ENCODE peak calls at places on chromosomes 6 and 20, in six cellular contexts. C is heart left ventricle, Z is iPS-NIHi11, O is A549, D is PC-3, N is globus pallidus. U is an unnamed sample.

GRCh38 chr20:63896136-63896890 is 1.4 kb downstream of the DNAJC5 start:
- DNase-seq in D (peak), Z (peak), O (no peak), N (peak), C (peak), U (no peak)

GRCh38 chr6:162817196-162817595 is 89.4 kb downstream of the PACRG start:
- DNase-seq in D (no peak), Z (no peak), N (no peak), C (no peak), O (no peak), U (no peak)

GRCh38 chr6:39758905-39759605 is 33.1 kb upstream of the DAAM2 start:
- DNase-seq in N (no peak), D (no peak), C (no peak), Z (no peak), O (no peak), U (no peak)

GRCh38 chr6:98203170-98203806 is 631.1 kb upstream of the POU3F2 start:
- DNase-seq in N (no peak), O (no peak), Z (peak), C (no peak), D (peak), U (no peak)

GRCh38 chr20:48794360-48794759 is 33.4 kb downstream of the PREX1 start:
- DNase-seq in D (no peak), O (no peak), C (no peak), Z (peak), N (peak), U (no peak)

GRCh38 chr6:144969154-144969553 is 684.0 kb downstream of the UTRN start:
- DNase-seq in D (no peak), O (no peak), N (no peak), C (no peak), Z (no peak), U (no peak)

GRCh38 chr6:111087106-111087835 is at the start of gene SLC16A10:
- DNase-seq in Z (peak), D (peak), N (peak), O (peak), C (peak), U (peak)

GRCh38 chr20:7703436-7703835 is 236.8 kb downstream of the HAO1 start:
- DNase-seq in N (peak), D (no peak), C (no peak), Z (no peak), O (no peak), U (no peak)

GRCh38 chr20:57350086-57350710 is 857 bp upstream of the RAE1 start:
- DNase-seq in D (no peak), O (no peak), C (peak), Z (no peak), N (no peak), U (no peak)

GRCh38 chr6:16802071-16802470 is 40.8 kb upstream of the ATXN1 start:
- DNase-seq in N (peak), O (no peak), C (no peak), Z (no peak), D (no peak), U (no peak)

GRCh38 chr6:149230729-149231434 is 86.6 kb upstream of the TAB2 start:
- DNase-seq in D (no peak), C (no peak), O (no peak), Z (no peak), N (no peak), U (no peak)

GRCh38 chr20:44583179-44583578 is 800 bp downstream of the PKIG start:
- DNase-seq in C (no peak), Z (no peak), O (no peak), N (no peak), D (no peak), U (no peak)

GRCh38 chr6:70547313-70547712 is 19.4 kb upstream of the SDHAF4 start:
- DNase-seq in C (no peak), N (peak), D (peak), O (no peak), Z (no peak), U (peak)

GRCh38 chr6:17968081-17968518 is 19.3 kb downstream of the KIF13A start:
- DNase-seq in O (no peak), Z (no peak), N (no peak), D (peak), C (no peak), U (no peak)

GRCh38 chr20:1964061-1964460 is 29.8 kb downstream of the PDYN start:
- DNase-seq in Z (no peak), C (no peak), D (no peak), O (no peak), N (no peak), U (no peak)

GRCh38 chr6:107853226-107853625 is 29.1 kb upstream of the SCML4 start:
- DNase-seq in O (no peak), N (no peak), Z (no peak), D (no peak), C (no peak), U (no peak)

GRCh38 chr20:16528078-16528477 is 45.2 kb downstream of the KIF16B start:
- DNase-seq in N (no peak), C (no peak), Z (no peak), D (peak), O (peak), U (no peak)

GRCh38 chr20:58839474-58839874 is 11.2 kb downstream of the GNAS-AS1 start:
- DNase-seq in N (no peak), D (peak), C (no peak), O (peak), Z (peak), U (peak)

GRCh38 chr20:23265226-23265625 is 85.4 kb upstream of the NXT1 start:
- DNase-seq in N (no peak), D (no peak), O (no peak), C (no peak), Z (no peak), U (no peak)

GRCh38 chr20:51588762-51589161 is 46.2 kb upstream of the NFATC2 start:
- DNase-seq in C (no peak), Z (no peak), N (no peak), O (no peak), D (no peak), U (no peak)

GRCh38 chr20:8807480-8808179 is 261.3 kb upstream of the PLCB4 start:
- DNase-seq in O (no peak), C (no peak), Z (no peak), N (no peak), D (no peak), U (no peak)

GRCh38 chr20:63290677-63291472 is 2.1 kb upstream of the COL20A1 start:
- DNase-seq in Z (peak), C (peak), N (no peak), D (peak), O (peak), U (peak)

GRCh38 chr20:25356294-25356933 is 34.2 kb downstream of the ABHD12 start:
- DNase-seq in C (no peak), N (no peak), D (no peak), O (no peak), Z (peak), U (no peak)

GRCh38 chr6:28807682-28808280 is 116.0 kb downstream of the TRIM27 start:
- DNase-seq in N (no peak), C (no peak), Z (peak), D (peak), O (peak), U (no peak)

GRCh38 chr6:156557269-156557885 is 219.8 kb upstream of the ARID1B start:
- DNase-seq in N (peak), D (peak), O (peak), C (peak), Z (peak), U (no peak)

GRCh38 chr6:75855047-75855446 is 106.0 kb downstream of the MYO6 start:
- DNase-seq in Z (peak), O (peak), C (no peak), N (peak), D (peak), U (no peak)

GRCh38 chr6:48318670-48319069 is 207.7 kb upstream of the PTCHD4 start:
- DNase-seq in C (no peak), N (no peak), O (no peak), D (no peak), Z (no peak), U (no peak)

GRCh38 chr6:17381429-17382147 is 11.8 kb upstream of the CAP2 start:
- DNase-seq in O (peak), D (no peak), Z (no peak), C (no peak), N (no peak), U (no peak)

GRCh38 chr6:111573892-111574800 is 31.5 kb downstream of the TRAF3IP2 start:
- DNase-seq in C (peak), N (no peak), D (peak), Z (no peak), O (peak), U (no peak)

GRCh38 chr6:35044771-35045275 is 96.3 kb downstream of the TCP11 start:
- DNase-seq in Z (no peak), C (peak), D (peak), N (no peak), O (no peak), U (no peak)

GRCh38 chr6:16819752-16820151 is 58.5 kb upstream of the ATXN1 start:
- DNase-seq in O (peak), Z (no peak), D (peak), C (no peak), N (no peak), U (no peak)

GRCh38 chr6:63804381-63804956 is 168.9 kb downstream of the PHF3 start:
- DNase-seq in N (no peak), O (no peak), C (no peak), Z (no peak), D (peak), U (no peak)

GRCh38 chr6:2695464-2696095 is 55.1 kb downstream of the MYLK4 start:
- DNase-seq in C (no peak), O (peak), N (peak), D (peak), Z (no peak), U (no peak)

GRCh38 chr20:23586735-23587525 is 18.6 kb upstream of the CST9L start:
- DNase-seq in Z (no peak), D (no peak), N (no peak), C (no peak), O (no peak), U (no peak)